ENCODE peak calls at places on chromosomes 13 and 19, in four cellular contexts. D is K562, U is HepG2, I is GM12878. P is an unnamed sample.

GRCh38 chr19:7512400-7512851 is 3.5 kb upstream of the ZNF358 start:
- DNase-seq in D (peak; percentile 53), U (no peak), I (no peak), P (no peak)

GRCh38 chr13:58542530-58542929 is 911.0 kb downstream of the PCDH17 start:
- DNase-seq in D (no peak), U (no peak), I (no peak), P (no peak)

GRCh38 chr19:55246462-55247451 is 12.1 kb downstream of the PPP6R1 start:
- DNase-seq in D (peak; percentile 53), U (no peak), I (no peak), P (no peak)

GRCh38 chr13:114279770-114280169 is 1.6 kb upstream of the UPF3A start:
- DNase-seq in D (peak; percentile 33), U (no peak), I (no peak), P (no peak)

GRCh38 chr13:45928843-45929242 is 77.3 kb upstream of the SIAH3 start:
- DNase-seq in D (no peak), U (no peak), I (no peak), P (no peak)

GRCh38 chr19:39349326-39349725 is 7.1 kb downstream of the SAMD4B start:
- DNase-seq in D (no peak), U (no peak), I (no peak), P (no peak)

GRCh38 chr13:109708014-109708617 is 78.3 kb downstream of the IRS2 start:
- DNase-seq in D (no peak), U (no peak), I (no peak), P (no peak)

GRCh38 chr13:73741111-73741510 is 393.1 kb downstream of the KLF12 start:
- DNase-seq in D (no peak), U (no peak), I (no peak), P (no peak)

GRCh38 chr13:111521691-111522229 is 201.3 kb downstream of the TEX29 start:
- DNase-seq in D (no peak), U (no peak), I (no peak), P (no peak)

GRCh38 chr19:33703438-33703750 is 81.6 kb downstream of the CHST8 start:
- DNase-seq in D (no peak), U (no peak), I (no peak), P (no peak)

GRCh38 chr13:31846984-31847752 is 107.8 kb downstream of the RXFP2 start:
- DNase-seq in D (no peak), U (no peak), I (no peak), P (peak; percentile 35)

GRCh38 chr13:26961890-26962615 is 201.5 kb upstream of the GPR12 start:
- DNase-seq in D (no peak), U (peak; percentile 92), I (no peak), P (no peak)

GRCh38 chr19:39671739-39672363 is 16.1 kb downstream of the LGALS16 start:
- DNase-seq in D (peak; percentile 58), U (peak; percentile 60), I (no peak), P (peak; percentile 55)

GRCh38 chr13:99385161-99385560 is 78.0 kb upstream of the GPR183 start:
- DNase-seq in D (no peak), U (no peak), I (no peak), P (no peak)

GRCh38 chr13:51000576-51001260 is 91.1 kb downstream of the RNASEH2B start:
- DNase-seq in D (no peak), U (no peak), I (no peak), P (no peak)

GRCh38 chr13:80313668-80314278 is 27.2 kb downstream of the SPRY2 start:
- DNase-seq in D (no peak), U (no peak), I (no peak), P (no peak)

GRCh38 chr19:1799695-1800342 is 12.3 kb downstream of the ATP8B3 start:
- DNase-seq in D (no peak), U (no peak), I (no peak), P (no peak)

GRCh38 chr13:50460366-50460765 is 383.1 kb downstream of the DLEU7 start:
- DNase-seq in D (peak; percentile 58), U (no peak), I (no peak), P (no peak)

GRCh38 chr13:110592670-110593069 is 22.7 kb upstream of the NAXD start:
- DNase-seq in D (no peak), U (no peak), I (no peak), P (no peak)

GRCh38 chr13:44920013-44920412 is 69.3 kb downstream of the NUFIP1 start:
- DNase-seq in D (no peak), U (no peak), I (no peak), P (no peak)

GRCh38 chr19:28614634-28615545 is 598.1 kb downstream of the UQCRFS1 start:
- DNase-seq in D (peak; percentile 72), U (no peak), I (no peak), P (no peak)

GRCh38 chr13:39159393-39159792 is 121.1 kb downstream of the NHLRC3 start:
- DNase-seq in D (no peak), U (no peak), I (no peak), P (no peak)

GRCh38 chr13:33111414-33112110 is 95.3 kb downstream of the KL start:
- DNase-seq in D (no peak), U (peak; percentile 82), I (no peak), P (no peak)

GRCh38 chr13:31556376-31556775 is 182.9 kb upstream of the RXFP2 start:
- DNase-seq in D (no peak), U (no peak), I (no peak), P (no peak)

GRCh38 chr13:49652691-49653305 is 24.5 kb downstream of the ARL11 start:
- DNase-seq in D (peak; percentile 64), U (peak; percentile 70), I (no peak), P (peak; percentile 74)

GRCh38 chr13:80069374-80069773 is 271.6 kb downstream of the SPRY2 start:
- DNase-seq in D (no peak), U (no peak), I (no peak), P (no peak)

GRCh38 chr13:100176781-100177389 is 88.0 kb downstream of the PCCA start:
- DNase-seq in D (no peak), U (no peak), I (no peak), P (peak; percentile 17)

GRCh38 chr19:39308531-39309304 is 11.9 kb downstream of the LRFN1 start:
- DNase-seq in D (peak; percentile 83), U (no peak), I (no peak), P (no peak)

GRCh38 chr19:15526408-15526807 is 18.1 kb downstream of the CYP4F22 start:
- DNase-seq in D (no peak), U (no peak), I (no peak), P (no peak)
- TF ChIP-seq TARDBP in D (no peak), U (no peak), I (no peak), P (no peak)

GRCh38 chr13:112959701-112960542 is 9.1 kb upstream of the MCF2L start:
- DNase-seq in D (no peak), U (no peak), I (no peak), P (no peak)
- TF ChIP-seq FOXK2 in D (no peak), U (no peak), I (no peak), P (no peak)

GRCh38 chr19:49019242-49019932 is 2.5 kb upstream of the LHB start:
- DNase-seq in D (peak; percentile 91), U (peak; percentile 67), I (no peak), P (peak; percentile 75)

GRCh38 chr19:49020342-49020741 is 3.5 kb upstream of the LHB start:
- DNase-seq in D (no peak), U (no peak), I (no peak), P (no peak)

GRCh38 chr19:49016067-49016839 is 638 bp downstream of the LHB start:
- DNase-seq in D (no peak), U (no peak), I (no peak), P (no peak)

GRCh38 chr19:49017041-49017665 is at the start of gene LHB:
- DNase-seq in D (no peak), U (no peak), I (no peak), P (no peak)

DNA sequence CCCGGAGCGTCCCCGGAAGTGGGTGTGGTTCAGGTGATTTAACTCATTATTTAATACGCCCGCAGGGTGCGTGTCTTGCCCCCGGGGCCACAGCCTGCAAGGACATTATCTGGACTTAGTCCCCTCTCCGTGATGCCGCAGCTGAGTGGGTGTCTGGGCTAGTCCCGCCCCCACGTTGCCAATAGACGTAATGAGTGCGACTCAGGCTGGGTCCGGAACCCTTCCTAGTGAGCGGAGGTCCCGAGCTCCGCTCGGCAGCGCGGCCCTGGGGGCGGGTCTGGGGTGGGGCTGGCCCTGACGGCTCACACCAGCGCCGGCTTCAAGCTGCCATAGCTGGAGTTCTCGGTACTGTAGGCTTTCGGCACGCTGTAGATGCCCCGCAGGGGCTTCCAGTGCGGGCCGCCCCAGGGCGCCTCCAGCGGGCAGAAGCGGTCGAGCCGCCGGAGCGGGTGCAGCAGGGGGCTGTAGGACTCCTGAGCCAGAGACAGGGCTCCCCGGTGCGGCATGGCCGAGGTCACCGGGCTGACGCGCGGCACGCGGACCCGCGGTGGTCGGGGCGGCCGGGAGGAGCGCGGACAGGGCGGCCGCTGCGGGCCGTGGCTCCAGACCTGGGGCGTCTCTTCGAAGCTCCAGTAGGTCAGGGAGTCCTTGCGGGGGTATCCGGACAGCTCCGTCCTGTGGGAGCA is 918 bp upstream of the LHB start:
- DNase-seq in D (peak; percentile 79), U (peak; percentile 41), I (no peak), P (peak; percentile 69)
- TF ChIP-seq TARDBP in D (no peak), U (no peak), I (peak; percentile 67), P (no peak)

GRCh38 chr13:94968040-94968756 is 255.9 kb upstream of the SOX21 start:
- DNase-seq in D (no peak), U (no peak), I (no peak), P (peak; percentile 55)
- TF ChIP-seq FOXK2 in D (no peak), U (no peak), I (no peak), P (no peak)

DNA sequence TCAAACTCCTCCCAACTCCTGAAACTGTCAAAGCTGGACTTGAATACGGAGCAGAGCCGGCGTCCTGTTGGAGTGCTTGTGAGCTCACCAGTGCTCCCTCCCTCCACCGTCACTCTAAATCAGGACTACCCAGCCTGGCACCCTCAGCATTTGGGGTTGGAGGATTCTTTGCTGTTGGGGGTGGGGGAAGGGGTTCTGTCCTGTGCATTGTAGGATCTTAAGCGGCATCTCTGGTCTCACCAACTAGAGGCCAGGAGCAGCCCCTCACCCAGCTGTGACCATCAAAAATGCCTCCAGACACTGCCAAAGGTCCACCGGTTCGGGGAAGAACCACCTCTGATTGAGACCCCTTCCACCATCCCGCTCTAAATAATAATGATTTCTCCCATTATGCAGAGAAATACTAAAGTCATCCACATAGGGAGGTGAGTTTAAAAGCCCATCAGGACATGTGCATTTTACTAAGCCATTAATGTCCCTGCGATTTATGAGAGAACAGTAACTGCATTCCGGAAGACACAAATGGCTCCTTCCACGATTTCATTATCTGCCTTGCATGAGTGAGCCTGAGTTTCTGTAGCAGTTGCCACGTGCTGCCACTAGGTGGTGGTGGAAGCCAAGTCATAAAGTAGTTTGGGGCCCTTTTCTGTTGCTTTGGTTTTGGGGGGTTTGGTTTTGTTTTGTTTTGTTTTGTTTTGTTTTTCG is 16.1 kb upstream of the USP29 start:
- DNase-seq in D (peak; percentile 63), U (peak; percentile 47), I (peak; percentile 15), P (peak; percentile 44)
- TF ChIP-seq TARDBP in D (no peak), U (no peak), I (no peak), P (no peak)